ENCODE peak calls at places on chromosomes 16 and 17, in five cellular contexts. A is Peyer's patch, Z is A549, Q is caudate nucleus, O is thoracic aorta. R is an unnamed sample.

GRCh38 chr17:10871914-10872313 is 34.0 kb upstream of the PIRT start:
- DNase-seq in Q (no peak), A (no peak), O (no peak), Z (no peak), R (no peak)

GRCh38 chr17:19520641-19521040 is 13.0 kb upstream of the SLC47A1 start:
- DNase-seq in A (no peak), Z (no peak), Q (no peak), O (no peak), R (no peak)

GRCh38 chr16:5042574-5043171 is 8.9 kb upstream of the NAGPA start:
- DNase-seq in Q (no peak), O (no peak), A (no peak), Z (no peak), R (no peak)

GRCh38 chr17:47301831-47302230 is 21.9 kb upstream of the EFCAB13 start:
- DNase-seq in A (no peak), Z (no peak), Q (no peak), O (no peak), R (no peak)

GRCh38 chr17:62780951-62781350 is 27.2 kb downstream of the MARCHF10 start:
- DNase-seq in Q (no peak), Z (no peak), O (no peak), A (no peak), R (no peak)

GRCh38 chr16:49520684-49521083 is 147.1 kb downstream of the C16orf78 start:
- DNase-seq in Q (no peak), A (no peak), Z (no peak), O (no peak), R (no peak)

GRCh38 chr16:66007717-66008116 is 358.8 kb upstream of the CDH5 start:
- DNase-seq in O (no peak), Q (no peak), Z (no peak), A (no peak), R (no peak)

GRCh38 chr17:45977976-45978626 is 20.9 kb upstream of the STH start:
- DNase-seq in O (no peak), Z (no peak), Q (no peak), A (no peak), R (no peak)

GRCh38 chr17:19948100-19948943 is 29.3 kb downstream of the AKAP10 start:
- DNase-seq in O (no peak), Z (peak), Q (no peak), A (no peak), R (no peak)

GRCh38 chr16:5323284-5323683 is 225.7 kb upstream of the EEF2KMT start:
- DNase-seq in Z (no peak), O (no peak), Q (no peak), A (no peak), R (no peak)

GRCh38 chr17:72421128-72422092 is 300.6 kb downstream of the SOX9 start:
- DNase-seq in Q (no peak), Z (peak), O (no peak), A (no peak), R (no peak)

GRCh38 chr16:79597277-79597676 is 3.3 kb downstream of the MAF start:
- DNase-seq in A (no peak), Q (no peak), Z (no peak), O (no peak), R (no peak)

GRCh38 chr17:65231662-65232335 is 94.6 kb downstream of the RGS9 start:
- DNase-seq in A (no peak), Q (peak), Z (peak), O (no peak), R (peak)

GRCh38 chr16:85222151-85222863 is 110.0 kb upstream of the CIBAR2 start:
- DNase-seq in A (no peak), Q (no peak), O (no peak), Z (no peak), R (no peak)

GRCh38 chr17:81245665-81246342 is 6.7 kb downstream of the NDUFAF8 start:
- DNase-seq in A (no peak), Z (no peak), O (no peak), Q (no peak), R (no peak)

GRCh38 chr16:79212114-79212791 is 388.3 kb downstream of the MAF start:
- DNase-seq in Z (no peak), A (no peak), Q (no peak), O (no peak), R (no peak)

GRCh38 chr17:57327176-57327970 is 71.0 kb downstream of the MSI2 start:
- DNase-seq in O (no peak), Q (no peak), Z (no peak), A (no peak), R (no peak)

GRCh38 chr17:80629298-80630028 is 84.8 kb downstream of the RPTOR start:
- DNase-seq in O (no peak), Z (no peak), A (no peak), Q (no peak), R (no peak)

GRCh38 chr16:78791011-78791410 is 691.6 kb downstream of the WWOX start:
- DNase-seq in A (no peak), Z (no peak), O (no peak), Q (no peak), R (no peak)

GRCh38 chr16:52799149-52799548 is 252.2 kb upstream of the TOX3 start:
- DNase-seq in Q (no peak), O (no peak), Z (no peak), A (no peak), R (no peak)
- H3K27ac ChIP-seq in Q (no peak), O (no peak), Z (no peak), A (no peak), R (no peak)

GRCh38 chr17:75468779-75469373 is 12.4 kb downstream of the TMEM94 start:
- DNase-seq in O (no peak), Z (no peak), Q (no peak), A (no peak), R (no peak)
- H3K27ac ChIP-seq in O (peak), Z (no peak), Q (peak), A (no peak), R (no peak)

DNA sequence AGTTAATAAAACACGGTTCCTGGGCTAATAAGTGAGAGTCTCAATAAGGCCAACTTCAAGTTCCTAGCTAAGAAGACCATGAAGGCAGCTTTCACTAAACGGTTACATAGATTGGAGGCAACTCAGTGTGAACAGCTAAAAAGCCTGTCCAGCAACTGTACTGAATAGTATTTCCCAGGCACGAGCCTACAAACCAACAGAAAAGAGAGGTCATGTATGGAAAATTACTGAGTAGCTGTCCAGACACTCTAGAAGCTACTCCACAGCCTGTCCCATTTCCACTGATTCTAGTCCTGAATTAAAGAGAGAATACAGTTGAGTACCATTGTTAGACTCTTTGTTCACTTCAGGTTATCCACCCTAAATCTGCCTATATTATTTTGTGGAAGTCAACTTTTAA is 36.5 kb upstream of the C17orf78 start:
- DNase-seq in O (no peak), A (no peak), Q (no peak), Z (no peak), R (no peak)
- H3K27ac ChIP-seq in O (no peak), A (no peak), Q (no peak), Z (no peak), R (no peak)

GRCh38 chr16:81817296-81817695 is 38.2 kb downstream of the PLCG2 start:
- DNase-seq in O (no peak), Z (no peak), A (peak), Q (no peak), R (no peak)
- H3K27ac ChIP-seq in O (no peak), Z (no peak), A (peak), Q (no peak), R (peak)

GRCh38 chr17:55272711-55273578 is 8.2 kb downstream of the HLF start:
- DNase-seq in O (no peak), Q (no peak), A (no peak), Z (no peak), R (no peak)
- H3K27ac ChIP-seq in O (peak), Q (peak), A (peak), Z (no peak), R (no peak)

GRCh38 chr16:57476546-57477410 is 9.5 kb downstream of the DOK4 start:
- DNase-seq in O (no peak), A (no peak), Z (no peak), Q (no peak), R (no peak)
- H3K27ac ChIP-seq in O (peak), A (no peak), Z (peak), Q (no peak), R (no peak)

GRCh38 chr17:38557395-38557794 is 48.4 kb downstream of the SRCIN1 start:
- DNase-seq in Q (no peak), A (no peak), Z (no peak), O (no peak), R (no peak)

GRCh38 chr17:38556234-38556633 is 49.5 kb downstream of the SRCIN1 start:
- DNase-seq in O (no peak), A (no peak), Z (no peak), Q (no peak), R (no peak)

GRCh38 chr17:38557836-38558750 is 47.7 kb downstream of the SRCIN1 start:
- DNase-seq in A (peak), Q (peak), O (peak), Z (peak), R (peak)

GRCh38 chr17:38552343-38552742 is 53.4 kb downstream of the SRCIN1 start:
- DNase-seq in Q (no peak), O (no peak), A (no peak), Z (no peak), R (no peak)

DNA sequence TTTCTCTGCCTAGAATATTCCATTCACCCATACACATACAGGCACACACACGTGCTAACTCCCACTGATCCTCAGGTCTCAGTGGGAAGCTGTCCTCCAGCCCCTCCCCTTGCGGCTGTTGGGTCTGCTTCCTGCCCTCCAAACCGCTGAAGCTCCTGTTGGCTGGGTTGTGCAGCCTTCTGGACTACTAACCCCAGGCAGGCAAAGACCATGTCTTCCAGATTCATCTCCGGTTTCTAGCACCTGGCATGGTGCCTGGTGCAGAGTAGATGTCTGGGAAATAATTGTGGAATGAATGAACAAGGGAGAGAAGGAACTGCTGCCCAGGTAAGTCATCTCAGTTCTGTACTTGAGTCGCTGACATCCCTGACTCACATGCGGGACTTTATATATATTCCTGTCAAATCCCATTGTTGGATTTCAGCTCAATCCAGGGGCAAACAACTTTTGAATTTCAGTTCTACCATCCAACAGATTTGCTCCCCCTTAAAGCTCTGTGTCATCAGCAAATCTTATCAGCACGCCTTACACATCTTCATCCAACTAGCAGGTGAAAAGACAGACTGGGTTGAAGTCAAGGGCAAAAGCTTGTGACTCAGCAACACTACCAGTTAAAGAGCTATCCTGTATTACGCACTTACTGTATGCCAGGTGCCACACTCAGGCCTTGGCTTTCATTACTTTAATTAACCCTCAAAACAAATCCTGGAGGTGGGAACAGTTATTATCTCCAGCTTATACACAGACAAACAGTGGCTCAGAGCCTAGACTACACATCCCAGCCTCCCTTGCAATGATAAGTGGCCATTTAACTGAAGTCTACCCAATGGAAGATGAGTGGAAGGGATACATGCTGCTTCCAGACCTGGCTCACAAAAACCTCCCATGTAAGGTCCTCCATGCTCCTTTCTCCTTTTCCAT is 51.1 kb downstream of the SRCIN1 start:
- DNase-seq in O (no peak), Z (no peak), A (no peak), Q (no peak), R (no peak)
- H3K27ac ChIP-seq in O (no peak), Z (no peak), A (no peak), Q (peak), R (no peak)

GRCh38 chr16:58034786-58035185 is 9.2 kb downstream of the MMP15 start:
- DNase-seq in Q (no peak), Z (no peak), O (no peak), A (no peak), R (no peak)
- H3K27ac ChIP-seq in Q (no peak), Z (no peak), O (no peak), A (no peak), R (no peak)

R was measured in CD8-positive, alpha-beta memory T cell.